ENCODE peak calls at places on chromosomes 7 and 10, in nine cellular contexts. One of them, this sample, is unnamed.

GRCh38 chr10:78860260-78860914 is 208.4 kb upstream of the ZMIZ1 start:
- DNase-seq in amniotic stem cell: no peak
- DNase-seq in HFF-Myc: no peak
- DNase-seq in AG09309: no peak
- DNase-seq in IMR-90: no peak
- DNase-seq in stimulated activated naive CD8-positive, alpha-beta T cell treated with anti-CD3 and anti-CD28 coated beads, Interleukin-15, Interleukin-2, amounts not matched to agents 100 U/mL and 50 U/mL, for 24 hours: no peak
- DNase-seq in activated T-cell treated with anti-CD3 and anti-CD28 coated beads, Interleukin-2, amount 50 U/mL, for 4 hours: no peak
- DNase-seq in activated CD4-positive, alpha-beta memory T cell treated with anti-CD3 and anti-CD28 coated beads for 36 hours: no peak
- DNase-seq in substantia nigra: no peak
- DNase-seq in this sample: no peak

GRCh38 chr7:156545989-156546388 is 94.6 kb upstream of the RNF32 start:
- DNase-seq in amniotic stem cell: no peak
- DNase-seq in HFF-Myc: no peak
- DNase-seq in AG09309: no peak
- DNase-seq in IMR-90: no peak
- DNase-seq in stimulated activated naive CD8-positive, alpha-beta T cell treated with anti-CD3 and anti-CD28 coated beads, Interleukin-15, Interleukin-2, amounts not matched to agents 100 U/mL and 50 U/mL, for 24 hours: no peak
- DNase-seq in activated T-cell treated with anti-CD3 and anti-CD28 coated beads, Interleukin-2, amount 50 U/mL, for 4 hours: no peak
- DNase-seq in activated CD4-positive, alpha-beta memory T cell treated with anti-CD3 and anti-CD28 coated beads for 36 hours: no peak
- DNase-seq in substantia nigra: no peak
- DNase-seq in this sample: no peak

GRCh38 chr10:21969326-21970287 is 33.9 kb downstream of the DNAJC1 start:
- DNase-seq in amniotic stem cell: no peak
- DNase-seq in HFF-Myc: no peak
- DNase-seq in AG09309: no peak
- DNase-seq in IMR-90: peak; percentile 45
- DNase-seq in stimulated activated naive CD8-positive, alpha-beta T cell treated with anti-CD3 and anti-CD28 coated beads, Interleukin-15, Interleukin-2, amounts not matched to agents 100 U/mL and 50 U/mL, for 24 hours: no peak
- DNase-seq in activated T-cell treated with anti-CD3 and anti-CD28 coated beads, Interleukin-2, amount 50 U/mL, for 4 hours: no peak
- DNase-seq in activated CD4-positive, alpha-beta memory T cell treated with anti-CD3 and anti-CD28 coated beads for 36 hours: no peak
- DNase-seq in substantia nigra: no peak
- DNase-seq in this sample: peak; percentile 26

GRCh38 chr10:17227367-17228080 is 517 bp upstream of the VIM start:
- DNase-seq in amniotic stem cell: no peak
- DNase-seq in HFF-Myc: no peak
- DNase-seq in AG09309: no peak
- DNase-seq in IMR-90: peak; percentile 39
- DNase-seq in stimulated activated naive CD8-positive, alpha-beta T cell treated with anti-CD3 and anti-CD28 coated beads, Interleukin-15, Interleukin-2, amounts not matched to agents 100 U/mL and 50 U/mL, for 24 hours: peak; percentile 29
- DNase-seq in activated T-cell treated with anti-CD3 and anti-CD28 coated beads, Interleukin-2, amount 50 U/mL, for 4 hours: no peak
- DNase-seq in activated CD4-positive, alpha-beta memory T cell treated with anti-CD3 and anti-CD28 coated beads for 36 hours: peak; percentile 40
- DNase-seq in substantia nigra: no peak
- DNase-seq in this sample: no peak

GRCh38 chr10:91317541-91317940 is 92.6 kb upstream of the HECTD2 start:
- DNase-seq in amniotic stem cell: no peak
- DNase-seq in HFF-Myc: no peak
- DNase-seq in AG09309: no peak
- DNase-seq in IMR-90: no peak
- DNase-seq in stimulated activated naive CD8-positive, alpha-beta T cell treated with anti-CD3 and anti-CD28 coated beads, Interleukin-15, Interleukin-2, amounts not matched to agents 100 U/mL and 50 U/mL, for 24 hours: no peak
- DNase-seq in activated T-cell treated with anti-CD3 and anti-CD28 coated beads, Interleukin-2, amount 50 U/mL, for 4 hours: no peak
- DNase-seq in activated CD4-positive, alpha-beta memory T cell treated with anti-CD3 and anti-CD28 coated beads for 36 hours: no peak
- DNase-seq in substantia nigra: no peak
- DNase-seq in this sample: no peak

GRCh38 chr7:20647908-20648776 is 32.7 kb downstream of the ABCB5 start:
- DNase-seq in amniotic stem cell: no peak
- DNase-seq in HFF-Myc: no peak
- DNase-seq in AG09309: no peak
- DNase-seq in IMR-90: no peak
- DNase-seq in stimulated activated naive CD8-positive, alpha-beta T cell treated with anti-CD3 and anti-CD28 coated beads, Interleukin-15, Interleukin-2, amounts not matched to agents 100 U/mL and 50 U/mL, for 24 hours: no peak
- DNase-seq in activated T-cell treated with anti-CD3 and anti-CD28 coated beads, Interleukin-2, amount 50 U/mL, for 4 hours: no peak
- DNase-seq in activated CD4-positive, alpha-beta memory T cell treated with anti-CD3 and anti-CD28 coated beads for 36 hours: no peak
- DNase-seq in substantia nigra: no peak
- DNase-seq in this sample: no peak

GRCh38 chr7:137354361-137354760 is 10.8 kb upstream of the PTN start:
- DNase-seq in amniotic stem cell: no peak
- DNase-seq in HFF-Myc: no peak
- DNase-seq in AG09309: no peak
- DNase-seq in IMR-90: peak; percentile 69
- DNase-seq in stimulated activated naive CD8-positive, alpha-beta T cell treated with anti-CD3 and anti-CD28 coated beads, Interleukin-15, Interleukin-2, amounts not matched to agents 100 U/mL and 50 U/mL, for 24 hours: no peak
- DNase-seq in activated T-cell treated with anti-CD3 and anti-CD28 coated beads, Interleukin-2, amount 50 U/mL, for 4 hours: no peak
- DNase-seq in activated CD4-positive, alpha-beta memory T cell treated with anti-CD3 and anti-CD28 coated beads for 36 hours: no peak
- DNase-seq in substantia nigra: no peak
- DNase-seq in this sample: no peak

GRCh38 chr7:74483402-74484336 is 30.0 kb downstream of the GTF2IRD1 start:
- DNase-seq in amniotic stem cell: no peak
- DNase-seq in HFF-Myc: no peak
- DNase-seq in AG09309: peak; percentile 57
- DNase-seq in IMR-90: peak; percentile 67
- DNase-seq in stimulated activated naive CD8-positive, alpha-beta T cell treated with anti-CD3 and anti-CD28 coated beads, Interleukin-15, Interleukin-2, amounts not matched to agents 100 U/mL and 50 U/mL, for 24 hours: no peak
- DNase-seq in activated T-cell treated with anti-CD3 and anti-CD28 coated beads, Interleukin-2, amount 50 U/mL, for 4 hours: no peak
- DNase-seq in activated CD4-positive, alpha-beta memory T cell treated with anti-CD3 and anti-CD28 coated beads for 36 hours: no peak
- DNase-seq in substantia nigra: no peak
- DNase-seq in this sample: peak; percentile 67

GRCh38 chr10:76086571-76087260 is 655.3 kb downstream of the LRMDA start:
- DNase-seq in amniotic stem cell: no peak
- DNase-seq in HFF-Myc: peak; percentile 48
- DNase-seq in AG09309: peak; percentile 68
- DNase-seq in IMR-90: peak; percentile 50
- DNase-seq in stimulated activated naive CD8-positive, alpha-beta T cell treated with anti-CD3 and anti-CD28 coated beads, Interleukin-15, Interleukin-2, amounts not matched to agents 100 U/mL and 50 U/mL, for 24 hours: no peak
- DNase-seq in activated T-cell treated with anti-CD3 and anti-CD28 coated beads, Interleukin-2, amount 50 U/mL, for 4 hours: no peak
- DNase-seq in activated CD4-positive, alpha-beta memory T cell treated with anti-CD3 and anti-CD28 coated beads for 36 hours: no peak
- DNase-seq in substantia nigra: no peak
- DNase-seq in this sample: peak; percentile 68

GRCh38 chr10:98258683-98259454 is 9.1 kb downstream of the LOXL4 start:
- DNase-seq in amniotic stem cell: no peak
- DNase-seq in HFF-Myc: no peak
- DNase-seq in AG09309: no peak
- DNase-seq in IMR-90: no peak
- DNase-seq in stimulated activated naive CD8-positive, alpha-beta T cell treated with anti-CD3 and anti-CD28 coated beads, Interleukin-15, Interleukin-2, amounts not matched to agents 100 U/mL and 50 U/mL, for 24 hours: no peak
- DNase-seq in activated T-cell treated with anti-CD3 and anti-CD28 coated beads, Interleukin-2, amount 50 U/mL, for 4 hours: no peak
- DNase-seq in activated CD4-positive, alpha-beta memory T cell treated with anti-CD3 and anti-CD28 coated beads for 36 hours: no peak
- DNase-seq in substantia nigra: no peak
- DNase-seq in this sample: peak; percentile 90

GRCh38 chr10:7015457-7015856 is 395.4 kb downstream of the SFMBT2 start:
- DNase-seq in amniotic stem cell: no peak
- DNase-seq in HFF-Myc: no peak
- DNase-seq in AG09309: no peak
- DNase-seq in IMR-90: no peak
- DNase-seq in stimulated activated naive CD8-positive, alpha-beta T cell treated with anti-CD3 and anti-CD28 coated beads, Interleukin-15, Interleukin-2, amounts not matched to agents 100 U/mL and 50 U/mL, for 24 hours: no peak
- DNase-seq in activated T-cell treated with anti-CD3 and anti-CD28 coated beads, Interleukin-2, amount 50 U/mL, for 4 hours: no peak
- DNase-seq in activated CD4-positive, alpha-beta memory T cell treated with anti-CD3 and anti-CD28 coated beads for 36 hours: no peak
- DNase-seq in substantia nigra: no peak
- DNase-seq in this sample: no peak

GRCh38 chr7:80060218-80060806 is 74.3 kb upstream of the GNAI1 start:
- DNase-seq in amniotic stem cell: peak; percentile 24
- DNase-seq in HFF-Myc: peak; percentile 37
- DNase-seq in AG09309: peak; percentile 58
- DNase-seq in IMR-90: peak; percentile 82
- DNase-seq in stimulated activated naive CD8-positive, alpha-beta T cell treated with anti-CD3 and anti-CD28 coated beads, Interleukin-15, Interleukin-2, amounts not matched to agents 100 U/mL and 50 U/mL, for 24 hours: no peak
- DNase-seq in activated T-cell treated with anti-CD3 and anti-CD28 coated beads, Interleukin-2, amount 50 U/mL, for 4 hours: no peak
- DNase-seq in activated CD4-positive, alpha-beta memory T cell treated with anti-CD3 and anti-CD28 coated beads for 36 hours: no peak
- DNase-seq in substantia nigra: no peak
- DNase-seq in this sample: peak; percentile 56

GRCh38 chr10:119290301-119291036 is 83.1 kb downstream of the GRK5 start:
- DNase-seq in amniotic stem cell: no peak
- DNase-seq in HFF-Myc: no peak
- DNase-seq in AG09309: no peak
- DNase-seq in IMR-90: no peak
- DNase-seq in stimulated activated naive CD8-positive, alpha-beta T cell treated with anti-CD3 and anti-CD28 coated beads, Interleukin-15, Interleukin-2, amounts not matched to agents 100 U/mL and 50 U/mL, for 24 hours: no peak
- DNase-seq in activated T-cell treated with anti-CD3 and anti-CD28 coated beads, Interleukin-2, amount 50 U/mL, for 4 hours: no peak
- DNase-seq in activated CD4-positive, alpha-beta memory T cell treated with anti-CD3 and anti-CD28 coated beads for 36 hours: no peak
- DNase-seq in substantia nigra: no peak
- DNase-seq in this sample: peak; percentile 51

GRCh38 chr10:29873941-29874340 is 185.4 kb downstream of the JCAD start:
- DNase-seq in amniotic stem cell: no peak
- DNase-seq in HFF-Myc: no peak
- DNase-seq in AG09309: no peak
- DNase-seq in IMR-90: peak; percentile 46
- DNase-seq in stimulated activated naive CD8-positive, alpha-beta T cell treated with anti-CD3 and anti-CD28 coated beads, Interleukin-15, Interleukin-2, amounts not matched to agents 100 U/mL and 50 U/mL, for 24 hours: no peak
- DNase-seq in activated T-cell treated with anti-CD3 and anti-CD28 coated beads, Interleukin-2, amount 50 U/mL, for 4 hours: no peak
- DNase-seq in activated CD4-positive, alpha-beta memory T cell treated with anti-CD3 and anti-CD28 coated beads for 36 hours: no peak
- DNase-seq in substantia nigra: no peak
- DNase-seq in this sample: no peak

GRCh38 chr10:132710746-132711617 is 75.0 kb downstream of the NKX6-2 start:
- DNase-seq in amniotic stem cell: no peak
- DNase-seq in HFF-Myc: no peak
- DNase-seq in AG09309: no peak
- DNase-seq in IMR-90: no peak
- DNase-seq in stimulated activated naive CD8-positive, alpha-beta T cell treated with anti-CD3 and anti-CD28 coated beads, Interleukin-15, Interleukin-2, amounts not matched to agents 100 U/mL and 50 U/mL, for 24 hours: no peak
- DNase-seq in activated T-cell treated with anti-CD3 and anti-CD28 coated beads, Interleukin-2, amount 50 U/mL, for 4 hours: no peak
- DNase-seq in activated CD4-positive, alpha-beta memory T cell treated with anti-CD3 and anti-CD28 coated beads for 36 hours: no peak
- DNase-seq in substantia nigra: no peak
- DNase-seq in this sample: no peak

GRCh38 chr7:129283938-129284337 is 59.1 kb downstream of the AHCYL2 start:
- DNase-seq in amniotic stem cell: no peak
- DNase-seq in HFF-Myc: no peak
- DNase-seq in AG09309: no peak
- DNase-seq in IMR-90: no peak
- DNase-seq in stimulated activated naive CD8-positive, alpha-beta T cell treated with anti-CD3 and anti-CD28 coated beads, Interleukin-15, Interleukin-2, amounts not matched to agents 100 U/mL and 50 U/mL, for 24 hours: no peak
- DNase-seq in activated T-cell treated with anti-CD3 and anti-CD28 coated beads, Interleukin-2, amount 50 U/mL, for 4 hours: no peak
- DNase-seq in activated CD4-positive, alpha-beta memory T cell treated with anti-CD3 and anti-CD28 coated beads for 36 hours: no peak
- DNase-seq in substantia nigra: no peak
- DNase-seq in this sample: no peak

GRCh38 chr10:34699904-34700303 is 115.2 kb downstream of the PARD3 start:
- DNase-seq in amniotic stem cell: no peak
- DNase-seq in HFF-Myc: no peak
- DNase-seq in AG09309: no peak
- DNase-seq in IMR-90: no peak
- DNase-seq in stimulated activated naive CD8-positive, alpha-beta T cell treated with anti-CD3 and anti-CD28 coated beads, Interleukin-15, Interleukin-2, amounts not matched to agents 100 U/mL and 50 U/mL, for 24 hours: no peak
- DNase-seq in activated T-cell treated with anti-CD3 and anti-CD28 coated beads, Interleukin-2, amount 50 U/mL, for 4 hours: no peak
- DNase-seq in activated CD4-positive, alpha-beta memory T cell treated with anti-CD3 and anti-CD28 coated beads for 36 hours: no peak
- DNase-seq in substantia nigra: no peak
- DNase-seq in this sample: no peak

GRCh38 chr10:102450374-102451104 is 804 bp downstream of the C10orf95 start:
- DNase-seq in amniotic stem cell: no peak
- DNase-seq in HFF-Myc: no peak
- DNase-seq in AG09309: no peak
- DNase-seq in IMR-90: peak; percentile 73
- DNase-seq in stimulated activated naive CD8-positive, alpha-beta T cell treated with anti-CD3 and anti-CD28 coated beads, Interleukin-15, Interleukin-2, amounts not matched to agents 100 U/mL and 50 U/mL, for 24 hours: peak; percentile 87
- DNase-seq in activated T-cell treated with anti-CD3 and anti-CD28 coated beads, Interleukin-2, amount 50 U/mL, for 4 hours: peak; percentile 81
- DNase-seq in activated CD4-positive, alpha-beta memory T cell treated with anti-CD3 and anti-CD28 coated beads for 36 hours: peak; percentile 90
- DNase-seq in substantia nigra: peak; percentile 41
- DNase-seq in this sample: peak; percentile 96

GRCh38 chr7:84546403-84546802 is 351.8 kb upstream of the SEMA3A start:
- DNase-seq in amniotic stem cell: no peak
- DNase-seq in HFF-Myc: no peak
- DNase-seq in AG09309: no peak
- DNase-seq in IMR-90: no peak
- DNase-seq in stimulated activated naive CD8-positive, alpha-beta T cell treated with anti-CD3 and anti-CD28 coated beads, Interleukin-15, Interleukin-2, amounts not matched to agents 100 U/mL and 50 U/mL, for 24 hours: no peak
- DNase-seq in activated T-cell treated with anti-CD3 and anti-CD28 coated beads, Interleukin-2, amount 50 U/mL, for 4 hours: no peak
- DNase-seq in activated CD4-positive, alpha-beta memory T cell treated with anti-CD3 and anti-CD28 coated beads for 36 hours: no peak
- DNase-seq in substantia nigra: no peak
- DNase-seq in this sample: no peak

GRCh38 chr10:29353887-29354561 is 65.2 kb downstream of the LYZL1 start:
- DNase-seq in amniotic stem cell: no peak
- DNase-seq in HFF-Myc: no peak
- DNase-seq in AG09309: no peak
- DNase-seq in IMR-90: no peak
- DNase-seq in stimulated activated naive CD8-positive, alpha-beta T cell treated with anti-CD3 and anti-CD28 coated beads, Interleukin-15, Interleukin-2, amounts not matched to agents 100 U/mL and 50 U/mL, for 24 hours: no peak
- DNase-seq in activated T-cell treated with anti-CD3 and anti-CD28 coated beads, Interleukin-2, amount 50 U/mL, for 4 hours: no peak
- DNase-seq in activated CD4-positive, alpha-beta memory T cell treated with anti-CD3 and anti-CD28 coated beads for 36 hours: no peak
- DNase-seq in substantia nigra: no peak
- DNase-seq in this sample: no peak

GRCh38 chr7:112069879-112070321 is 136.3 kb downstream of the DOCK4 start:
- DNase-seq in amniotic stem cell: no peak
- DNase-seq in HFF-Myc: no peak
- DNase-seq in AG09309: no peak
- DNase-seq in IMR-90: peak; percentile 46
- DNase-seq in stimulated activated naive CD8-positive, alpha-beta T cell treated with anti-CD3 and anti-CD28 coated beads, Interleukin-15, Interleukin-2, amounts not matched to agents 100 U/mL and 50 U/mL, for 24 hours: no peak
- DNase-seq in activated T-cell treated with anti-CD3 and anti-CD28 coated beads, Interleukin-2, amount 50 U/mL, for 4 hours: no peak
- DNase-seq in activated CD4-positive, alpha-beta memory T cell treated with anti-CD3 and anti-CD28 coated beads for 36 hours: no peak
- DNase-seq in substantia nigra: no peak
- DNase-seq in this sample: no peak

GRCh38 chr10:43138757-43139241 is 554 bp downstream of the CSGALNACT2 start:
- DNase-seq in amniotic stem cell: no peak
- DNase-seq in HFF-Myc: no peak
- DNase-seq in AG09309: no peak
- DNase-seq in IMR-90: peak; percentile 55
- DNase-seq in stimulated activated naive CD8-positive, alpha-beta T cell treated with anti-CD3 and anti-CD28 coated beads, Interleukin-15, Interleukin-2, amounts not matched to agents 100 U/mL and 50 U/mL, for 24 hours: peak; percentile 61
- DNase-seq in activated T-cell treated with anti-CD3 and anti-CD28 coated beads, Interleukin-2, amount 50 U/mL, for 4 hours: peak; percentile 48
- DNase-seq in activated CD4-positive, alpha-beta memory T cell treated with anti-CD3 and anti-CD28 coated beads for 36 hours: peak; percentile 81
- DNase-seq in substantia nigra: no peak
- DNase-seq in this sample: peak; percentile 82

GRCh38 chr7:116265881-116266280 is 55.5 kb downstream of the TES start:
- DNase-seq in amniotic stem cell: no peak
- DNase-seq in HFF-Myc: no peak
- DNase-seq in AG09309: no peak
- DNase-seq in IMR-90: peak; percentile 63
- DNase-seq in stimulated activated naive CD8-positive, alpha-beta T cell treated with anti-CD3 and anti-CD28 coated beads, Interleukin-15, Interleukin-2, amounts not matched to agents 100 U/mL and 50 U/mL, for 24 hours: no peak
- DNase-seq in activated T-cell treated with anti-CD3 and anti-CD28 coated beads, Interleukin-2, amount 50 U/mL, for 4 hours: no peak
- DNase-seq in activated CD4-positive, alpha-beta memory T cell treated with anti-CD3 and anti-CD28 coated beads for 36 hours: no peak
- DNase-seq in substantia nigra: no peak
- DNase-seq in this sample: no peak

GRCh38 chr10:86979977-86980448 is 11.7 kb downstream of the ADIRF start:
- DNase-seq in amniotic stem cell: no peak
- DNase-seq in HFF-Myc: no peak
- DNase-seq in AG09309: no peak
- DNase-seq in IMR-90: no peak
- DNase-seq in stimulated activated naive CD8-positive, alpha-beta T cell treated with anti-CD3 and anti-CD28 coated beads, Interleukin-15, Interleukin-2, amounts not matched to agents 100 U/mL and 50 U/mL, for 24 hours: no peak
- DNase-seq in activated T-cell treated with anti-CD3 and anti-CD28 coated beads, Interleukin-2, amount 50 U/mL, for 4 hours: no peak
- DNase-seq in activated CD4-positive, alpha-beta memory T cell treated with anti-CD3 and anti-CD28 coated beads for 36 hours: no peak
- DNase-seq in substantia nigra: no peak
- DNase-seq in this sample: peak; percentile 76

GRCh38 chr7:22589641-22590141 is 89.7 kb upstream of the STEAP1B start:
- DNase-seq in amniotic stem cell: no peak
- DNase-seq in HFF-Myc: no peak
- DNase-seq in AG09309: no peak
- DNase-seq in IMR-90: peak; percentile 81
- DNase-seq in stimulated activated naive CD8-positive, alpha-beta T cell treated with anti-CD3 and anti-CD28 coated beads, Interleukin-15, Interleukin-2, amounts not matched to agents 100 U/mL and 50 U/mL, for 24 hours: no peak
- DNase-seq in activated T-cell treated with anti-CD3 and anti-CD28 coated beads, Interleukin-2, amount 50 U/mL, for 4 hours: no peak
- DNase-seq in activated CD4-positive, alpha-beta memory T cell treated with anti-CD3 and anti-CD28 coated beads for 36 hours: no peak
- DNase-seq in substantia nigra: no peak
- DNase-seq in this sample: peak; percentile 90

GRCh38 chr7:69564454-69565417 is 33.5 kb upstream of the AUTS2 start:
- DNase-seq in amniotic stem cell: no peak
- DNase-seq in HFF-Myc: peak; percentile 5
- DNase-seq in AG09309: no peak
- DNase-seq in IMR-90: no peak
- DNase-seq in stimulated activated naive CD8-positive, alpha-beta T cell treated with anti-CD3 and anti-CD28 coated beads, Interleukin-15, Interleukin-2, amounts not matched to agents 100 U/mL and 50 U/mL, for 24 hours: no peak
- DNase-seq in activated T-cell treated with anti-CD3 and anti-CD28 coated beads, Interleukin-2, amount 50 U/mL, for 4 hours: no peak
- DNase-seq in activated CD4-positive, alpha-beta memory T cell treated with anti-CD3 and anti-CD28 coated beads for 36 hours: no peak
- DNase-seq in substantia nigra: peak; percentile 32
- DNase-seq in this sample: peak; percentile 31

GRCh38 chr10:18246967-18247366 is 106.7 kb downstream of the CACNB2 start:
- DNase-seq in amniotic stem cell: no peak
- DNase-seq in HFF-Myc: no peak
- DNase-seq in AG09309: no peak
- DNase-seq in IMR-90: no peak
- DNase-seq in stimulated activated naive CD8-positive, alpha-beta T cell treated with anti-CD3 and anti-CD28 coated beads, Interleukin-15, Interleukin-2, amounts not matched to agents 100 U/mL and 50 U/mL, for 24 hours: no peak
- DNase-seq in activated T-cell treated with anti-CD3 and anti-CD28 coated beads, Interleukin-2, amount 50 U/mL, for 4 hours: no peak
- DNase-seq in activated CD4-positive, alpha-beta memory T cell treated with anti-CD3 and anti-CD28 coated beads for 36 hours: no peak
- DNase-seq in substantia nigra: no peak
- DNase-seq in this sample: no peak

GRCh38 chr10:11424456-11425287 is 186.8 kb downstream of the USP6NL start:
- DNase-seq in amniotic stem cell: peak; percentile 1
- DNase-seq in HFF-Myc: peak; percentile 7
- DNase-seq in AG09309: peak; percentile 17
- DNase-seq in IMR-90: peak; percentile 36
- DNase-seq in stimulated activated naive CD8-positive, alpha-beta T cell treated with anti-CD3 and anti-CD28 coated beads, Interleukin-15, Interleukin-2, amounts not matched to agents 100 U/mL and 50 U/mL, for 24 hours: no peak
- DNase-seq in activated T-cell treated with anti-CD3 and anti-CD28 coated beads, Interleukin-2, amount 50 U/mL, for 4 hours: no peak
- DNase-seq in activated CD4-positive, alpha-beta memory T cell treated with anti-CD3 and anti-CD28 coated beads for 36 hours: peak; percentile 9
- DNase-seq in substantia nigra: peak; percentile 6
- DNase-seq in this sample: peak; percentile 88

GRCh38 chr7:30817060-30817770 is 46.0 kb downstream of the MINDY4 start:
- DNase-seq in amniotic stem cell: peak; percentile 74
- DNase-seq in HFF-Myc: no peak
- DNase-seq in AG09309: peak; percentile 34
- DNase-seq in IMR-90: peak; percentile 54
- DNase-seq in stimulated activated naive CD8-positive, alpha-beta T cell treated with anti-CD3 and anti-CD28 coated beads, Interleukin-15, Interleukin-2, amounts not matched to agents 100 U/mL and 50 U/mL, for 24 hours: no peak
- DNase-seq in activated T-cell treated with anti-CD3 and anti-CD28 coated beads, Interleukin-2, amount 50 U/mL, for 4 hours: no peak
- DNase-seq in activated CD4-positive, alpha-beta memory T cell treated with anti-CD3 and anti-CD28 coated beads for 36 hours: no peak
- DNase-seq in substantia nigra: no peak
- DNase-seq in this sample: peak; percentile 90

GRCh38 chr10:53256623-53257022 is 484.0 kb upstream of the MBL2 start:
- DNase-seq in amniotic stem cell: no peak
- DNase-seq in HFF-Myc: no peak
- DNase-seq in AG09309: no peak
- DNase-seq in IMR-90: no peak
- DNase-seq in stimulated activated naive CD8-positive, alpha-beta T cell treated with anti-CD3 and anti-CD28 coated beads, Interleukin-15, Interleukin-2, amounts not matched to agents 100 U/mL and 50 U/mL, for 24 hours: no peak
- DNase-seq in activated T-cell treated with anti-CD3 and anti-CD28 coated beads, Interleukin-2, amount 50 U/mL, for 4 hours: no peak
- DNase-seq in activated CD4-positive, alpha-beta memory T cell treated with anti-CD3 and anti-CD28 coated beads for 36 hours: no peak
- DNase-seq in substantia nigra: no peak
- DNase-seq in this sample: no peak

GRCh38 chr10:2111936-2112335 is 374.6 kb upstream of the ADARB2 start:
- DNase-seq in amniotic stem cell: no peak
- DNase-seq in HFF-Myc: no peak
- DNase-seq in AG09309: no peak
- DNase-seq in IMR-90: no peak
- DNase-seq in stimulated activated naive CD8-positive, alpha-beta T cell treated with anti-CD3 and anti-CD28 coated beads, Interleukin-15, Interleukin-2, amounts not matched to agents 100 U/mL and 50 U/mL, for 24 hours: no peak
- DNase-seq in activated T-cell treated with anti-CD3 and anti-CD28 coated beads, Interleukin-2, amount 50 U/mL, for 4 hours: no peak
- DNase-seq in activated CD4-positive, alpha-beta memory T cell treated with anti-CD3 and anti-CD28 coated beads for 36 hours: no peak
- DNase-seq in substantia nigra: no peak
- DNase-seq in this sample: no peak